ENCODE peak calls at places on chromosomes 7 and 10, in nine cellular contexts. W is D341Med; K is OCI-M1; C is NCI-H524; V is SK-MEL-5; E is COLO829; A is Kasumi-1; G is AG09319; H is activated T-cell treated with anti-CD3 and anti-CD28 coated beads, Interleukin-2, amount 50 U/mL, for 72 hours. F is an unnamed sample.

GRCh38 chr10:62020362-62020730 is 118.8 kb downstream of the ARID5B start:
- DNase-seq in V (no peak), C (no peak), G (no peak), W (no peak), A (no peak), H (no peak), E (no peak), K (no peak), F (peak)

GRCh38 chr10:122301055-122301810 is 30.1 kb downstream of the BTBD16 start:
- DNase-seq in H (no peak), C (no peak), G (peak), W (no peak), V (no peak), A (no peak), E (no peak), K (peak), F (no peak)

GRCh38 chr7:149286811-149287400 is 24.9 kb downstream of the ZNF783 start:
- DNase-seq in A (no peak), C (no peak), H (no peak), K (no peak), V (no peak), W (peak), E (no peak), G (no peak), F (no peak)

GRCh38 chr10:132654708-132655661 is 117.4 kb downstream of the INPP5A start:
- DNase-seq in K (peak), C (no peak), G (no peak), E (peak), W (peak), V (peak), H (peak), A (peak), F (peak)

GRCh38 chr10:116779076-116779687 is 36.8 kb upstream of the HSPA12A start:
- DNase-seq in E (no peak), C (no peak), A (no peak), W (no peak), G (no peak), V (no peak), H (no peak), K (no peak), F (no peak)

GRCh38 chr10:94370501-94370900 is 7.8 kb upstream of the NOC3L start:
- DNase-seq in H (no peak), G (no peak), V (peak), W (no peak), E (peak), A (no peak), K (no peak), C (no peak), F (no peak)

GRCh38 chr10:97356318-97356914 is 21.9 kb upstream of the FRAT2 start:
- DNase-seq in G (no peak), W (no peak), C (no peak), A (peak), H (no peak), K (no peak), V (peak), E (no peak), F (no peak)

GRCh38 chr7:129889133-129889854 is 63.5 kb downstream of the UBE2H start:
- DNase-seq in A (no peak), K (no peak), V (no peak), H (no peak), W (no peak), C (no peak), G (no peak), E (no peak), F (no peak)

GRCh38 chr7:101553018-101553770 is 75.9 kb downstream of the MYL10 start:
- DNase-seq in W (peak), H (no peak), V (no peak), C (no peak), G (no peak), K (no peak), A (no peak), E (no peak), F (no peak)